ENCODE peak calls at places on chromosomes 4 and X, in ten cellular contexts. V is body of pancreas; T is fibroblast of mammary gland; U is cardiac fibroblast; S is uterus; A is A549; L is BE2C; P is CD8-positive, alpha-beta T cell; F is mammary epithelial cell; G is left ventricle myocardium inferior. K is an unnamed sample.

GRCh38 chr4:53899544-53900274 is 164.7 kb downstream of the CHIC2 start:
- DNase-seq in T (peak; percentile 95), L (no peak), G (no peak), P (no peak), S (peak; percentile 53), A (no peak), F (no peak), V (no peak), U (peak; percentile 94), K (no peak)

GRCh38 chr4:46274717-46275116 is 115.2 kb downstream of the GABRA2 start:
- DNase-seq in G (no peak), U (peak; percentile 2), F (peak; percentile 1), S (no peak), V (no peak), A (no peak), L (no peak), T (peak; percentile 11), P (no peak), K (no peak)

GRCh38 chrX:69361286-69361926 is 142.7 kb upstream of the NALF2 start:
- DNase-seq in T (peak; percentile 46), L (peak; percentile 7), V (no peak), G (peak; percentile 20), U (peak; percentile 75), P (no peak), S (peak; percentile 25), F (peak; percentile 3), A (no peak), K (no peak)

GRCh38 chr4:25759101-25759500 is 103.5 kb downstream of the SLC34A2 start:
- DNase-seq in V (no peak), P (no peak), U (no peak), G (no peak), A (no peak), L (no peak), S (no peak), F (no peak), T (no peak), K (no peak)

GRCh38 chr4:29326816-29327215 is 1393.4 kb upstream of the PCDH7 start:
- DNase-seq in A (no peak), G (no peak), T (no peak), P (no peak), F (peak; percentile 1), S (no peak), U (no peak), L (no peak), V (no peak), K (no peak)

GRCh38 chr4:2598661-2599654 is 62.5 kb downstream of the FAM193A start:
- DNase-seq in U (peak; percentile 15), P (no peak), L (peak; percentile 23), F (no peak), V (peak; percentile 23), A (no peak), T (peak; percentile 9), S (peak; percentile 15), G (no peak), K (no peak)

GRCh38 chr4:2756691-2757350 is 685 bp upstream of the TNIP2 start:
- DNase-seq in V (no peak), U (no peak), A (no peak), G (no peak), S (no peak), F (no peak), T (no peak), L (no peak), P (no peak), K (no peak)

GRCh38 chr4:13921805-13922204 is 294.3 kb upstream of the BOD1L1 start:
- DNase-seq in T (peak; percentile 82), L (no peak), A (no peak), G (no peak), P (no peak), S (no peak), F (no peak), U (peak; percentile 40), V (no peak), K (no peak)

GRCh38 chr4:83546796-83547195 is 10.9 kb downstream of the GPAT3 start:
- DNase-seq in A (no peak), G (no peak), F (no peak), U (peak; percentile 16), V (no peak), T (no peak), L (no peak), S (no peak), P (no peak), K (no peak)

GRCh38 chr4:31360786-31361185 is 640.6 kb downstream of the PCDH7 start:
- DNase-seq in T (peak; percentile 94), F (no peak), S (no peak), A (no peak), L (no peak), P (no peak), U (peak; percentile 97), G (no peak), V (peak; percentile 14), K (no peak)

GRCh38 chr4:37799941-37800554 is 26.4 kb upstream of the PGM2 start:
- DNase-seq in L (no peak), G (no peak), F (no peak), U (peak; percentile 7), T (no peak), P (no peak), A (no peak), S (no peak), V (no peak), K (no peak)

GRCh38 chr4:128333309-128334006 is 45.8 kb upstream of the PGRMC2 start:
- DNase-seq in U (no peak), G (no peak), L (no peak), A (no peak), P (no peak), S (no peak), T (no peak), F (no peak), V (no peak), K (peak; percentile 29)

GRCh38 chrX:136999021-136999420 is 34.8 kb downstream of the GPR101 start:
- DNase-seq in A (no peak), P (no peak), G (no peak), U (no peak), S (no peak), T (peak; percentile 4), F (peak; percentile 0), L (no peak), V (no peak), K (no peak)

GRCh38 chr4:11355224-11355623 is 73.5 kb downstream of the HS3ST1 start:
- DNase-seq in T (no peak), U (no peak), A (no peak), P (no peak), F (no peak), L (no peak), V (no peak), G (no peak), S (no peak), K (no peak)

GRCh38 chr4:118224239-118224829 is 128.5 kb downstream of the PRSS12 start:
- DNase-seq in T (peak; percentile 78), A (peak; percentile 2), G (no peak), V (no peak), P (no peak), L (no peak), U (peak; percentile 81), F (peak; percentile 40), S (no peak), K (no peak)

GRCh38 chr4:87007345-87008181 is 72.8 kb downstream of the AFF1 start:
- DNase-seq in F (peak; percentile 47), L (peak; percentile 69), P (no peak), S (peak; percentile 56), G (peak; percentile 73), A (no peak), V (peak; percentile 57), U (peak; percentile 62), T (peak; percentile 50), K (peak; percentile 64)

GRCh38 chr4:16717266-16717970 is 181.0 kb downstream of the LDB2 start:
- DNase-seq in G (no peak), U (peak; percentile 30), T (peak; percentile 28), V (no peak), S (no peak), F (no peak), L (no peak), P (no peak), A (no peak), K (no peak)

GRCh38 chr4:127309360-127310095 is 323.2 kb upstream of the INTU start:
- DNase-seq in A (no peak), T (peak; percentile 88), G (no peak), V (no peak), P (no peak), U (no peak), L (no peak), F (peak; percentile 37), S (no peak), K (no peak)

GRCh38 chr4:77922158-77923094 is 59.8 kb downstream of the MRPL1 start:
- DNase-seq in G (no peak), S (no peak), P (no peak), A (no peak), U (peak; percentile 45), T (peak; percentile 87), L (no peak), V (no peak), F (no peak), K (no peak)

GRCh38 chr4:75892508-75892907 is 9.7 kb downstream of the PPEF2 start:
- DNase-seq in V (no peak), S (no peak), U (no peak), G (no peak), L (no peak), T (no peak), A (peak; percentile 22), P (no peak), F (peak; percentile 5), K (no peak)
- TF ChIP-seq CTCF in V (no peak), S (no peak), U (peak; percentile 37), G (no peak), L (peak; percentile 22), T (peak; percentile 25), A (no peak), P (no peak), F (peak; percentile 53), K (peak; percentile 6)

GRCh38 chr4:107666134-107666533 is 53.9 kb downstream of the PAPSS1 start:
- DNase-seq in F (no peak), G (no peak), V (no peak), S (no peak), L (no peak), A (no peak), P (no peak), U (peak; percentile 73), T (peak; percentile 48), K (no peak)
- TF ChIP-seq CTCF in F (peak; percentile 8), G (peak; percentile 53), V (no peak), S (peak; percentile 41), L (peak; percentile 32), A (peak; percentile 25), P (no peak), U (peak; percentile 27), T (peak; percentile 35), K (no peak)

GRCh38 chrX:109635151-109635550 is 10.2 kb upstream of the KCNE5 start:
- DNase-seq in T (peak; percentile 23), U (peak; percentile 26), S (no peak), P (no peak), L (no peak), F (peak; percentile 3), G (no peak), A (peak; percentile 3), V (no peak), K (no peak)
- TF ChIP-seq CTCF in T (peak; percentile 65), U (peak; percentile 38), S (no peak), P (no peak), L (peak; percentile 61), F (peak; percentile 63), G (peak; percentile 53), A (peak; percentile 42), V (peak; percentile 25), K (peak; percentile 41)

DNA sequence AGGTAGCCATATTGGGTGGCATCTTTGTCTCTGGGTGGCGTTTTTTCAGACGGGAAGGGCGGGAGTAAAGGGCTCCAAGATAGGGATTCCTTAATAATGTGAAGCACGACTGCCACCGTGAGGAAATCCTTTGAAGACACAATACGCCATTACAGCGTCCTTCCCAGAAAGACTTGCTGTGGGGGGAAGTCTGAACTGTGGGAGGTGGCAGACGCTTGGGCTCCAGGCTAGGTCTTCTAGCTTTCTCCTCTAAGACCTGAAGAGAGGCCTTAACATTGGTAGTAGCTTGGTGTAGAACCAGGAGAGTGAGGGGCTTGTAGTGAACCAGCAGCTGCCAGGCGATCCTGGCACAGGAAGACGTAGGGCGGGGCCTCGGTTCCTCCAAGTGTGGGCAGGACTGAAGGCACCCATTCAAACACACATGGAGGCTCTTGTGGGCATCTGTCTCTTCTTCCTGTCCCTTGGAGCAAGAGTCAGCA is 197.3 kb downstream of the OR13H1 start:
- DNase-seq in V (no peak), T (peak; percentile 77), U (no peak), P (no peak), L (no peak), S (peak; percentile 84), G (no peak), F (peak; percentile 79), A (no peak), K (peak; percentile 89)
- TF ChIP-seq CTCF in V (no peak), T (peak; percentile 16), U (no peak), P (no peak), L (no peak), S (peak; percentile 24), G (no peak), F (no peak), A (no peak), K (no peak)

K was measured in heart left ventricle.